ENCODE peak calls at places on chromosomes 6 and 20, in four cellular contexts. One of them, this sample, is unnamed.

GRCh38 chr6:1110164-1110563 is 201.7 kb upstream of the FOXQ1 start:
- DNase-seq in HL-60: no peak
- DNase-seq in K562: no peak
- DNase-seq in GM12878: no peak
- DNase-seq in this sample: no peak

GRCh38 chr6:107114872-107115694 is at the start of gene BEND3:
- DNase-seq in HL-60: peak; percentile 15
- DNase-seq in K562: peak; percentile 70
- DNase-seq in GM12878: no peak
- DNase-seq in this sample: peak; percentile 46

GRCh38 chr6:157763129-157763893 is 59.7 kb upstream of the SNX9 start:
- DNase-seq in HL-60: peak; percentile 41
- DNase-seq in K562: peak; percentile 79
- DNase-seq in GM12878: no peak
- DNase-seq in this sample: no peak

GRCh38 chr6:33607784-33608161 is 13.3 kb upstream of the ITPR3 start:
- DNase-seq in HL-60: no peak
- DNase-seq in K562: no peak
- DNase-seq in GM12878: no peak
- DNase-seq in this sample: no peak

GRCh38 chr6:31620586-31621319 is at the start of gene PRRC2A:
- DNase-seq in HL-60: peak; percentile 74
- DNase-seq in K562: peak; percentile 89
- DNase-seq in GM12878: no peak
- DNase-seq in this sample: peak; percentile 75

GRCh38 chr20:33549229-33549628 is 59.3 kb downstream of the CBFA2T2 start:
- DNase-seq in HL-60: no peak
- DNase-seq in K562: no peak
- DNase-seq in GM12878: no peak
- DNase-seq in this sample: no peak

GRCh38 chr6:136209496-136209895 is 40.6 kb downstream of the MTFR2 start:
- DNase-seq in HL-60: no peak
- DNase-seq in K562: no peak
- DNase-seq in GM12878: no peak
- DNase-seq in this sample: no peak

GRCh38 chr20:37871751-37872150 is 31.2 kb upstream of the VSTM2L start:
- DNase-seq in HL-60: no peak
- DNase-seq in K562: no peak
- DNase-seq in GM12878: no peak
- DNase-seq in this sample: no peak

GRCh38 chr20:46350201-46350985 is 42.1 kb upstream of the CDH22 start:
- DNase-seq in HL-60: no peak
- DNase-seq in K562: peak; percentile 90
- DNase-seq in GM12878: peak; percentile 54
- DNase-seq in this sample: peak; percentile 77

GRCh38 chr6:27138837-27139752 is 108.4 kb upstream of the PRSS16 start:
- DNase-seq in HL-60: peak; percentile 85
- DNase-seq in K562: peak; percentile 74
- DNase-seq in GM12878: peak; percentile 95
- DNase-seq in this sample: no peak

GRCh38 chr6:165551828-165552227 is 111.2 kb downstream of the PDE10A start:
- DNase-seq in HL-60: no peak
- DNase-seq in K562: no peak
- DNase-seq in GM12878: no peak
- DNase-seq in this sample: no peak

GRCh38 chr6:165548450-165548849 is 114.6 kb downstream of the PDE10A start:
- DNase-seq in HL-60: no peak
- DNase-seq in K562: no peak
- DNase-seq in GM12878: no peak
- DNase-seq in this sample: no peak

GRCh38 chr6:165556116-165556843 is 106.8 kb downstream of the PDE10A start:
- DNase-seq in HL-60: no peak
- DNase-seq in K562: no peak
- DNase-seq in GM12878: no peak
- DNase-seq in this sample: no peak

GRCh38 chr6:165557674-165558073 is 105.4 kb downstream of the PDE10A start:
- DNase-seq in HL-60: no peak
- DNase-seq in K562: no peak
- DNase-seq in GM12878: no peak
- DNase-seq in this sample: no peak

DNA sequence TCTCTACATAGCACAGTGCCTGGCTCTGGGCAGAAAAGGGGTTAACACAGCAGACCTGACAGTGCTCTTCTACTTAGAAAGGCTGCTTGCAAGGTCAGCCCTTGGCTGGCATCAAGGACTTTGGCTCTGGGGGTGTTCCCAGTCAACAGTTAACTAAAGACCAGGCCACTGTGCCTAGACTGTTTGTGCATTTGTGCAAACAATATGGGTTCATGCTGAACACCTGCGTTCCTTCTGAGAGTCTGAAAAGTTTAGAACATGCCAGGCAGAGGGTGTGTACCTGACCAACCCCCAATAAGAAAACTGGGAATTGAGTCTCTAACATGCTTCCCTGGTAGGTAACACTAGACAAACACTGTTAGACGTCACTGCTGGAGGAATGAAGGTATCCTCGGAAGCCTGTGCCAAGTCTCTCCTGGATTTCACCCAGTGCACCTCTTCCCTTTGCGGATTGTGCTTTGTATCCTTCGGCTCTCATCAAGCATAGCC is 110.7 kb downstream of the PDE10A start:
- DNase-seq in HL-60: no peak
- DNase-seq in K562: no peak
- DNase-seq in GM12878: no peak
- DNase-seq in this sample: no peak
- TF ChIP-seq SPI1 in HL-60: no peak
- TF ChIP-seq SPI1 in K562: no peak
- TF ChIP-seq SPI1 in GM12878: no peak
- TF ChIP-seq SPI1 in this sample: no peak

DNA sequence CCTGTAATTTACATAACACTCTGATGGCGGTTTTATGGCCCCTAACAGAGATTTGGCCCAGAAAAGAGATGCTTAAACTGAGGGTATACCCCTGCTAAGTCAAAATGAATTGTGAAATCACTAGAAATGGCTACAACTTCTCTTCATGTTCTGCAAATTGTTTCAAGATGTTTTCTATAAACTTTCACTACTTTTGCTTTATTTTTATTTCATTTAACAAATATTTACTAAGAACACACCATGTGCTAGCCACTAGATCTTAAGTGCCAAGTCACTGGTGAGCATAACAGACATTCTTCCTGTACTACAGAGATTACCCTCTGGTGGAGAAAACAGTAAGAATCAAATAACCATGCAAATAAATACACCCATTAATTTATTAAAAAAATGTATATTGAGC is 87.6 kb downstream of the KCNQ5 start:
- DNase-seq in HL-60: no peak
- DNase-seq in K562: no peak
- DNase-seq in GM12878: no peak
- DNase-seq in this sample: no peak
- TF ChIP-seq SPI1 in HL-60: no peak
- TF ChIP-seq SPI1 in K562: no peak
- TF ChIP-seq SPI1 in GM12878: no peak
- TF ChIP-seq SPI1 in this sample: no peak

DNA sequence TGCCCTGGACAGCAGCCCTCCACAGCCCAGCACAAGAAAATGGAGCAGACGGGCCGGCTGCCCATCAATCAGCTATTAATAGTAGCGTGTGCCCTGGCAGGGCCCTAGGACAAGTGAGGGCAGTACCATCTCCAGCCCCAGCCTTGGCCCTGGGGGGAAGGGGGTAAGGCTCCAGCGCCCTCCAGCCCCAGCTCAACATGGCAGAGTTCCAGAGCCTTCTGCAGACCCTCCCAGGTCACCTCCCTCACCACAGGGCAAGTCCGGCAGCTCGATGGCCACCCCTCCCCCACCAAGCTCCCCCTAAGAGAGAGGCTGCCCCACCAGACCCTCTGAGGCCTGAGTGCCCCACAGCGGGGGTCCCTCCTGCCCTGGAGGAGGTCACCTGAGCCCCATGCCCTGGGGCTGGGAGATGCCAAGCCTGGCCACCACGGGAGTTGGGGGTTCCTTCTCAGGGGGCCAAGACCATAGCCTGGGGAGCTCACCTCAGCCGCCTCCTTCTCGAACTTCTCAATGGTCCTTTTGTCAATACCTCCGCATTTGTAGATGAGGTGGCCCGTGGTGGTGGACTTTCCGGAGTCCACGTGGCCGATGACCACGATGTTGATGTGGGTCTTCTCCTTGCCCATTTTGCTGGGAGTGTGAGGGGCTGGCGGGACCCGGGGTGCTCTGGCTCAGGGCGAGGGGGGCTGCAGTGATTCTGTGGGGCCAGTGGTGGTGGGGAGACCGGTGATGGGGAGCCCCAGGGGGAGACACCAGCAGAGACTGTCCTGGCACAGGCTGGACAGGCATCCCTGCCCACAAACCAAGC is 1.5 kb downstream of the EEF1A2 start:
- DNase-seq in HL-60: no peak
- DNase-seq in K562: no peak
- DNase-seq in GM12878: no peak
- DNase-seq in this sample: no peak
- TF ChIP-seq SPI1 in HL-60: no peak
- TF ChIP-seq SPI1 in K562: no peak
- TF ChIP-seq SPI1 in GM12878: no peak
- TF ChIP-seq SPI1 in this sample: no peak

DNA sequence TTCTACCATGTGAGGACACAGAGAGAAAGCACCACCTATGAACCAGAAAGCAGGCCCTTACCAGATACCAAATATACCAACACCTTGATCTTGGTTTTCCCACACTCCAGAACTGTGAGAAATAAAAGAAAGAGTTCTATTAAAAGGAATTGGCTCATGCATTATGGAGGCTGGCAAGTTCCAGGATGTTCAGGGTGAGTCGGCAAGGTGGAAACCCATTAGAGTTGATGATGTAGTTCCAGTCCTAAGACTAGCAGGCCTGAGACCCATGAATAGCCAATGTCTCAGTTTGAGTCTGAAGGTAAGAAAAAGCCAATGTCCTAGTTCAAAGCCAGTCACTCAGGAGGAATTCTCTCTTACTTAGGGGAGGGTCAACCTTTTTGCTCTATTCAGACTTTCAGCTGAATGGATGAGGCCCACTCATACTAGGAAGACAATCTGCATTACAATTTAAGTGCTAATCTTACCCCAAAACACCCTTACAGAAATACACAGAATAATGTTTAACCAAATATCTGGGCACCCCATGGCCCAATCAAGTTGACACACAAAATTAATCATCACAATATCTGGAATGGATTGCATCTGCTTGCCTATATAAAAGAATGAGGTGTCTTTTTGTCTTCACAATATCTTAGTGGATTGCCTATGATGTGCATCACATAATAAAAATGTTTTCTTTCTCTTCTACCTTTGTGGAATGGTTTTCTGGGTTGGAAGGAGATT is 5.5 kb upstream of the TAAR1 start:
- DNase-seq in HL-60: no peak
- DNase-seq in K562: no peak
- DNase-seq in GM12878: no peak
- DNase-seq in this sample: no peak
- TF ChIP-seq SPI1 in HL-60: no peak
- TF ChIP-seq SPI1 in K562: no peak
- TF ChIP-seq SPI1 in GM12878: no peak
- TF ChIP-seq SPI1 in this sample: no peak

GRCh38 chr6:95365454-95365853 is 211.9 kb upstream of the MANEA start:
- DNase-seq in HL-60: no peak
- DNase-seq in K562: no peak
- DNase-seq in GM12878: no peak
- DNase-seq in this sample: no peak
- TF ChIP-seq SPI1 in HL-60: no peak
- TF ChIP-seq SPI1 in K562: no peak
- TF ChIP-seq SPI1 in GM12878: no peak
- TF ChIP-seq SPI1 in this sample: no peak

DNA sequence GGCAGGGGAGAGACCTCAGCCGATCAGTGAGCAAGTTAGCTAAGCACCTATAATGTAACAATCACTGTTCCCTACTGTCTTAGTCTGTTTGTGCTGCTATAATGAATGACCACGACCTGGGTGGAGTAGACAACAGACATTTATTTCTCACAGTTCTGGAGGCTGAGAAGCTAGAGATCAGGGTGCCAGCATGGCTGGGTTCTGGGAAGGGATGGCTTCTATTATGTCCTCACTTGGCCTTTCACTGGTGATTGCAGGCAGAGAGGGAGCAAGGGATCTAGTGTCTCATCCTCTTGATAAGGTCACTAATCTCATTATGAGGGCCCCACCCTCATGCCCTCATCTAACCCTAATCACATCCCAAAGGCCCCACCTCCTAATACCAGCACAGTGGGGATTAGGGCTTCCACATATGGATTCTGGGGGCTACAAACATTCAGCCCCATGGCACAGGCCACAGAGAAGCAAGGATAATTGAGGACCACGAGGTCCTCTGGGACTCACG is 162.5 kb downstream of the CD83 start:
- DNase-seq in HL-60: no peak
- DNase-seq in K562: no peak
- DNase-seq in GM12878: no peak
- DNase-seq in this sample: no peak
- TF ChIP-seq SPI1 in HL-60: no peak
- TF ChIP-seq SPI1 in K562: no peak
- TF ChIP-seq SPI1 in GM12878: no peak
- TF ChIP-seq SPI1 in this sample: no peak

DNA sequence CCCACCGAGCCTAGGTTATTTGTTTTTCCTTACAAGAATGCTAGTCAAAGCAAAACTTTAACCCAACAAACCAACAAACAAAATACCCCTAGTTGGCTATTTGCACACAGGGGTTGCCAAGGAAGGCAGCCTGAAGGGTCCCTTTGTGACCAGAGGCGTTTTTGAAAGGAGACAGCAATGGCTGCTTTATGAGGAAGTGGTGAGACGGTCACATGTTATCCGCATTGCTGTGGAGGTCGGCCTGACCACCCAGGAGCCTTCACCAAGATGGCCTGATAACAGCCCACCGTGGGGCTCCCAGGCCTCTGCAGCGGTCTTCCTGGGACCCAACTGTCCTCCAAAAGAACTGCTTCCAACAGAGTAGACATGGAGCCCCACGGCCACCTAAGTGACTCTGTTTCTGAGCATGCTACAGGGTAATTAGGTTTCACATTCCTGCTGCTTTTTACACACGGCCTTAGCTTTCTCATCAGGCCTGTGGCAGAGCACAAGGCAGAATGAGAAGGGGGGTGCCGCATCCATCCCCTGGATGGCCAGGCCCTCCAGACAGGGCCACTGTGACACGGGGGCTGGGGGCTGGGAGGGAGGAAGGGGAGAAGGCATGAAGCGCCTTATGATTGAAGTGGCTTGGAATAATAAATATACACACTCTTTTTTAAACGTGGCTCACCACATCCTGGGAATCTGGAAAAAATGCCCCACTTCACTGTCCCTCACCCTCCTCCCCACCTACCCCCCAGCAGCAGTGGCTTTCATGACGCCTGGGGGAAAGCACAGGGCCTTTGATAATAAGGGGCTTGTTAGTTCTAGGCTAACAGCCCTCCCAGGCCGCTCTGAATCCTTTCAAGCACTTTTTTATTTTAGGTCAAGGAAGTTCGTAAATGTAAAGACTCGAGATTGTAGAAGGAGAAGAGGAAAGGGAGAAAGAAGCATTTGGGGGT is 86.0 kb downstream of the CLIC5 start:
- DNase-seq in HL-60: no peak
- DNase-seq in K562: no peak
- DNase-seq in GM12878: no peak
- DNase-seq in this sample: no peak
- TF ChIP-seq SPI1 in HL-60: peak; percentile 60
- TF ChIP-seq SPI1 in K562: peak; percentile 62
- TF ChIP-seq SPI1 in GM12878: peak; percentile 52
- TF ChIP-seq SPI1 in this sample: no peak

This sample was measured in GM12891.